ENCODE peak calls at places on chromosomes 13 and 19, in six cellular contexts. One of them, this sample, is unnamed.

GRCh38 chr13:84744203-84744602 is 861.9 kb upstream of the SLITRK1 start:
- DNase-seq in tibial artery: no peak
- DNase-seq in islet precursor cell: no peak
- DNase-seq in brain microvascular endothelial cell: no peak
- DNase-seq in CD8-positive, alpha-beta T cell: no peak
- DNase-seq in RCC 7860: no peak
- DNase-seq in this sample: no peak

GRCh38 chr19:52453324-52454094 is at the start of gene ZNF578:
- DNase-seq in brain microvascular endothelial cell: peak
- DNase-seq in tibial artery: peak
- DNase-seq in CD8-positive, alpha-beta T cell: peak
- DNase-seq in RCC 7860: no peak
- DNase-seq in islet precursor cell: no peak
- DNase-seq in this sample: peak

GRCh38 chr13:35994131-35994966 is 136.8 kb downstream of the DCLK1 start:
- DNase-seq in brain microvascular endothelial cell: peak
- DNase-seq in islet precursor cell: no peak
- DNase-seq in tibial artery: peak
- DNase-seq in RCC 7860: peak
- DNase-seq in CD8-positive, alpha-beta T cell: no peak
- DNase-seq in this sample: peak

GRCh38 chr13:25977671-25978070 is 74.1 kb downstream of the SHISA2 start:
- DNase-seq in CD8-positive, alpha-beta T cell: no peak
- DNase-seq in islet precursor cell: no peak
- DNase-seq in RCC 7860: no peak
- DNase-seq in tibial artery: no peak
- DNase-seq in brain microvascular endothelial cell: no peak
- DNase-seq in this sample: no peak

GRCh38 chr13:80084086-80084676 is 256.7 kb downstream of the SPRY2 start:
- DNase-seq in CD8-positive, alpha-beta T cell: no peak
- DNase-seq in islet precursor cell: no peak
- DNase-seq in brain microvascular endothelial cell: peak
- DNase-seq in RCC 7860: peak
- DNase-seq in tibial artery: no peak
- DNase-seq in this sample: no peak

GRCh38 chr13:97224544-97225324 is 2.6 kb downstream of the MBNL2 start:
- DNase-seq in brain microvascular endothelial cell: peak
- DNase-seq in CD8-positive, alpha-beta T cell: peak
- DNase-seq in RCC 7860: peak
- DNase-seq in tibial artery: no peak
- DNase-seq in islet precursor cell: no peak
- DNase-seq in this sample: peak

GRCh38 chr13:80348750-80349149 is 7.8 kb upstream of the SPRY2 start:
- DNase-seq in islet precursor cell: peak
- DNase-seq in CD8-positive, alpha-beta T cell: no peak
- DNase-seq in brain microvascular endothelial cell: no peak
- DNase-seq in tibial artery: no peak
- DNase-seq in RCC 7860: no peak
- DNase-seq in this sample: no peak

GRCh38 chr13:65530688-65531087 is 1699.4 kb downstream of the PCDH9 start:
- DNase-seq in brain microvascular endothelial cell: no peak
- DNase-seq in CD8-positive, alpha-beta T cell: no peak
- DNase-seq in islet precursor cell: no peak
- DNase-seq in RCC 7860: no peak
- DNase-seq in tibial artery: no peak
- DNase-seq in this sample: no peak

This sample was measured in ascending aorta.